ENCODE peak calls at places on chromosomes 6 and 20, in six cellular contexts. D is T-cell; W is neural crest cell; M is NCI-H2081; T is stimulated activated CD8-positive, alpha-beta memory T cell treated with anti-CD3 and anti-CD28 coated beads, Interleukin-7, amount 100 ng/mL, for 4 hours; J is endothelial cell. R is an unnamed sample.

GRCh38 chr6:139124887-139125672 is 9.8 kb upstream of the HECA start:
- DNase-seq in J (peak; percentile 16), D (peak; percentile 70), W (no peak), T (peak; percentile 73), M (peak; percentile 46), R (peak; percentile 65)

GRCh38 chr20:63198606-63199005 is 17.3 kb downstream of the YTHDF1 start:
- DNase-seq in D (no peak), T (no peak), W (no peak), M (no peak), J (no peak), R (no peak)

GRCh38 chr20:59912609-59913008 is 20.8 kb downstream of the SYCP2 start:
- DNase-seq in J (no peak), W (no peak), M (no peak), T (no peak), D (no peak), R (no peak)

GRCh38 chr6:159654483-159655098 is 38.5 kb downstream of the SOD2 start:
- DNase-seq in T (no peak), M (peak; percentile 30), D (no peak), J (no peak), W (no peak), R (peak; percentile 65)

GRCh38 chr6:108169801-108170606 is 4.2 kb downstream of the NR2E1 start:
- DNase-seq in D (no peak), J (no peak), M (no peak), W (no peak), T (no peak), R (no peak)

GRCh38 chr20:24951536-24952047 is 2.5 kb downstream of the CST7 start:
- DNase-seq in M (no peak), W (no peak), T (no peak), D (no peak), J (no peak), R (no peak)

GRCh38 chr6:7171119-7171518 is 63.4 kb downstream of the RREB1 start:
- DNase-seq in M (no peak), T (no peak), J (no peak), W (no peak), D (no peak), R (no peak)

GRCh38 chr20:36929290-36929689 is 22.2 kb downstream of the SAMHD1 start:
- DNase-seq in M (no peak), T (no peak), W (no peak), D (no peak), J (no peak), R (no peak)

GRCh38 chr6:107712523-107713213 is 111.4 kb downstream of the SCML4 start:
- DNase-seq in W (no peak), D (no peak), J (no peak), T (no peak), M (no peak), R (no peak)

GRCh38 chr6:163231356-163232014 is 183.0 kb upstream of the QKI start:
- DNase-seq in J (no peak), W (no peak), M (no peak), D (no peak), T (no peak), R (no peak)

GRCh38 chr6:136550330-136551071 is at the start of gene MAP7:
- DNase-seq in J (peak; percentile 46), T (peak; percentile 8), D (peak; percentile 56), W (peak; percentile 23), M (peak; percentile 86), R (peak; percentile 89)

GRCh38 chr6:1792989-1793388 is 183.3 kb downstream of the FOXC1 start:
- DNase-seq in D (no peak), J (no peak), W (peak; percentile 23), T (no peak), M (peak; percentile 10), R (no peak)

GRCh38 chr6:134686071-134686470 is 263.8 kb downstream of the ALDH8A1 start:
- DNase-seq in J (no peak), D (no peak), T (no peak), M (no peak), W (no peak), R (no peak)

GRCh38 chr20:53621482-53622246 is 28.0 kb upstream of the ZNF217 start:
- DNase-seq in M (no peak), D (no peak), T (no peak), J (no peak), W (no peak), R (no peak)

GRCh38 chr20:47265984-47266383 is 90.5 kb downstream of the ZMYND8 start:
- DNase-seq in T (no peak), M (no peak), W (no peak), D (no peak), J (no peak), R (no peak)

GRCh38 chr6:138663892-138664291 is 109.7 kb upstream of the CCDC28A start:
- DNase-seq in D (no peak), T (no peak), M (no peak), W (no peak), J (no peak), R (no peak)

GRCh38 chr20:50341050-50341449 is 150.4 kb downstream of the CEBPB start:
- DNase-seq in J (no peak), T (no peak), M (no peak), W (no peak), D (no peak), R (no peak)

GRCh38 chr20:37905969-37906613 is 3.2 kb downstream of the VSTM2L start:
- DNase-seq in M (no peak), W (no peak), T (no peak), D (no peak), J (no peak), R (no peak)

GRCh38 chr20:58953050-58953449 is 28.0 kb upstream of the NELFCD start:
- DNase-seq in J (no peak), W (no peak), D (no peak), M (no peak), T (no peak), R (no peak)

GRCh38 chr6:141123084-141123483 is 1009.6 kb upstream of the GJE1 start:
- DNase-seq in T (no peak), D (no peak), M (no peak), J (no peak), W (no peak), R (no peak)

GRCh38 chr20:46811328-46812084 is 83.1 kb upstream of the EYA2 start:
- DNase-seq in J (no peak), T (no peak), D (no peak), W (no peak), M (peak; percentile 95), R (no peak)

GRCh38 chr20:57061058-57061900 is 205.2 kb downstream of the BMP7 start:
- DNase-seq in T (no peak), J (peak; percentile 74), M (no peak), W (peak; percentile 68), D (no peak), R (peak; percentile 53)

GRCh38 chr6:33323623-33323948 is 6.0 kb upstream of the ZBTB22 start:
- DNase-seq in D (no peak), M (peak; percentile 79), J (no peak), T (no peak), W (no peak), R (no peak)

GRCh38 chr6:63676412-63677114 is 41.0 kb downstream of the PHF3 start:
- DNase-seq in T (no peak), M (no peak), J (no peak), D (no peak), W (no peak), R (peak; percentile 14)

GRCh38 chr6:134175532-134176282 is 123.3 kb upstream of the SLC2A12 start:
- DNase-seq in D (peak; percentile 26), M (no peak), J (no peak), W (peak; percentile 58), T (no peak), R (peak; percentile 89)

GRCh38 chr20:57941121-57941522 is 231.3 kb upstream of the PMEPA1 start:
- DNase-seq in J (no peak), T (no peak), D (no peak), M (peak; percentile 63), W (no peak), R (no peak)

GRCh38 chr6:100050550-100050949 is 56.5 kb upstream of the MCHR2 start:
- DNase-seq in W (no peak), T (no peak), D (no peak), J (no peak), M (no peak), R (no peak)

GRCh38 chr6:135334169-135334568 is 153.1 kb downstream of the MYB start:
- DNase-seq in M (no peak), J (no peak), T (no peak), D (no peak), W (no peak), R (no peak)

GRCh38 chr6:166112580-166112979 is 55.1 kb downstream of the TBXT start:
- DNase-seq in W (no peak), J (no peak), D (no peak), T (no peak), M (no peak), R (no peak)

GRCh38 chr20:62921119-62921687 is 5.1 kb downstream of the DIDO1 start:
- DNase-seq in W (peak; percentile 61), D (peak; percentile 49), T (no peak), M (peak; percentile 55), J (peak; percentile 70), R (peak; percentile 61)

GRCh38 chr6:1527098-1527497 is 82.6 kb upstream of the FOXC1 start:
- DNase-seq in W (peak; percentile 26), J (peak; percentile 16), D (peak; percentile 38), T (peak; percentile 16), M (no peak), R (peak; percentile 80)

GRCh38 chr20:50367104-50367674 is 143.0 kb upstream of the PTPN1 start:
- DNase-seq in J (no peak), M (no peak), W (no peak), D (no peak), T (no peak), R (no peak)

GRCh38 chr20:1912056-1912455 is 16.8 kb downstream of the SIRPA start:
- DNase-seq in D (no peak), M (no peak), W (no peak), T (no peak), J (no peak), R (peak; percentile 39)

GRCh38 chr6:37942606-37943376 is 123.3 kb downstream of the ZFAND3 start:
- DNase-seq in W (no peak), J (no peak), M (no peak), T (no peak), D (no peak), R (no peak)

GRCh38 chr6:225121-225721 is 67.1 kb upstream of the DUSP22 start:
- DNase-seq in D (peak; percentile 21), J (peak; percentile 23), T (peak; percentile 46), M (no peak), W (no peak), R (no peak)

GRCh38 chr6:44223471-44224153 is at the start of gene SLC29A1:
- DNase-seq in W (peak; percentile 67), J (peak; percentile 80), D (peak; percentile 87), T (peak; percentile 69), M (peak; percentile 81), R (peak; percentile 87)

GRCh38 chr6:33750244-33750991 is 3.7 kb upstream of the IP6K3 start:
- DNase-seq in D (no peak), W (no peak), T (no peak), M (no peak), J (no peak), R (no peak)

GRCh38 chr6:96626749-96627353 is 63.9 kb downstream of the FHL5 start:
- DNase-seq in W (no peak), D (no peak), J (no peak), T (no peak), M (peak; percentile 39), R (peak; percentile 50)

GRCh38 chr20:46232575-46232974 is 75.7 kb downstream of the CDH22 start:
- DNase-seq in T (no peak), J (no peak), M (no peak), W (no peak), D (no peak), R (no peak)